ENCODE peak calls at places on chromosome 13, in five cellular contexts. G is left ventricle myocardium inferior, Q is suprapubic skin, W is body of pancreas, U is psoas muscle. L is an unnamed sample.

GRCh38 chr13:23778007-23778687 is 111.1 kb downstream of the MIPEP start:
- DNase-seq in G (no peak), W (no peak), Q (no peak), U (no peak), L (no peak)

GRCh38 chr13:80840313-80840976 is 499.5 kb upstream of the SPRY2 start:
- DNase-seq in W (no peak), G (no peak), U (no peak), Q (no peak), L (no peak)

GRCh38 chr13:28837111-28837510 is 17.0 kb downstream of the MTUS2 start:
- DNase-seq in G (no peak), U (no peak), W (no peak), Q (no peak), L (no peak)

GRCh38 chr13:40190656-40191100 is 475.8 kb downstream of the FOXO1 start:
- DNase-seq in W (peak), Q (no peak), G (no peak), U (no peak), L (peak)

GRCh38 chr13:23375007-23375971 is 58.2 kb downstream of the SACS start:
- DNase-seq in G (peak), U (peak), W (peak), Q (peak), L (peak)

GRCh38 chr13:107817652-107818287 is 397.6 kb downstream of the LIG4 start:
- DNase-seq in W (no peak), G (no peak), Q (no peak), U (no peak), L (no peak)

GRCh38 chr13:97574926-97575325 is 141.0 kb downstream of the RAP2A start:
- DNase-seq in G (peak), W (peak), U (no peak), Q (no peak), L (peak)

GRCh38 chr13:65417953-65418352 is 1812.2 kb downstream of the PCDH9 start:
- DNase-seq in W (no peak), G (no peak), Q (no peak), U (no peak), L (no peak)

GRCh38 chr13:112744306-112745021 is 54.6 kb downstream of the ATP11A start:
- DNase-seq in G (no peak), Q (no peak), U (no peak), W (no peak), L (no peak)

GRCh38 chr13:87331178-87331577 is 340.0 kb upstream of the SLITRK5 start:
- DNase-seq in G (no peak), W (no peak), U (no peak), Q (no peak), L (peak)

GRCh38 chr13:51970251-51970793 is 40.9 kb downstream of the ATP7B start:
- DNase-seq in Q (no peak), G (no peak), W (no peak), U (no peak), L (no peak)

GRCh38 chr13:110360598-110360997 is 53.5 kb downstream of the COL4A2 start:
- DNase-seq in G (no peak), Q (no peak), W (no peak), U (no peak), L (no peak)

GRCh38 chr13:47085346-47085745 is 188.5 kb upstream of the HTR2A start:
- DNase-seq in Q (no peak), U (no peak), W (no peak), G (no peak), L (no peak)

GRCh38 chr13:51768378-51768921 is 35.5 kb downstream of the DHRS12 start:
- DNase-seq in U (no peak), Q (no peak), G (no peak), W (no peak), L (no peak)

GRCh38 chr13:32086366-32086765 is 54.8 kb downstream of the FRY start:
- DNase-seq in G (no peak), U (no peak), Q (no peak), W (no peak), L (no peak)

GRCh38 chr13:36992362-36992761 is 6.8 kb downstream of the ALG5 start:
- DNase-seq in Q (no peak), W (no peak), U (no peak), G (no peak), L (no peak)

GRCh38 chr13:77207943-77208342 is 119.0 kb downstream of the MYCBP2 start:
- DNase-seq in Q (no peak), W (no peak), G (no peak), U (no peak), L (no peak)

GRCh38 chr13:89977203-89977602 is 1370.3 kb upstream of the MIR17HG start:
- DNase-seq in W (no peak), G (no peak), Q (no peak), U (no peak), L (no peak)

GRCh38 chr13:89988206-89988605 is 1359.3 kb upstream of the MIR17HG start:
- DNase-seq in G (no peak), Q (no peak), U (no peak), W (no peak), L (no peak)

GRCh38 chr13:89982406-89983085 is 1364.9 kb upstream of the MIR17HG start:
- DNase-seq in G (no peak), U (no peak), W (no peak), Q (no peak), L (no peak)
- H3K4me3 ChIP-seq in G (no peak), U (no peak), W (no peak), Q (no peak), L (no peak)

GRCh38 chr13:71237332-71237731 is 629.7 kb downstream of the DACH1 start:
- DNase-seq in G (no peak), W (no peak), U (no peak), Q (no peak), L (no peak)

GRCh38 chr13:71244181-71244580 is 622.8 kb downstream of the DACH1 start:
- DNase-seq in W (no peak), U (no peak), G (no peak), Q (no peak), L (no peak)

GRCh38 chr13:71242191-71242590 is 624.8 kb downstream of the DACH1 start:
- DNase-seq in Q (no peak), G (peak), W (no peak), U (no peak), L (no peak)

DNA sequence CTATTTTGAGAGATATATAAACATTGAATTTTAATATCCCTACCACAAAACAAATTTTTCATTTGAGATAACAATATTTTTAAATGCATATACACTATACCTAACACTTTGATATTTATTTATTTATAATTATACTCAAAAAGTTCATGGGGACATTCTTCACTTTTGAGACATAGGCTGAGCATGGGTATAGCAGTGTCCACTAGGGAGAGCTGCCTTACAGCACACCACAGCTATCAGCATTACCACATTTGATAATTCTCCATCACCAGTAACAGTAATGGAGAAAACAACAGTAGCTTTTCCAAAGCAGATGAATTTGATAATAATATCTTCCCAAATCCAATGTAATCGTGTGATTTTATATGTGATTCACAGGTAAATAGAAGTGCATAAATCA is 626.1 kb downstream of the DACH1 start:
- DNase-seq in U (no peak), G (no peak), W (no peak), Q (no peak), L (no peak)
- TF ChIP-seq CTCF in U (peak), G (peak), W (peak), Q (no peak), L (peak)

DNA sequence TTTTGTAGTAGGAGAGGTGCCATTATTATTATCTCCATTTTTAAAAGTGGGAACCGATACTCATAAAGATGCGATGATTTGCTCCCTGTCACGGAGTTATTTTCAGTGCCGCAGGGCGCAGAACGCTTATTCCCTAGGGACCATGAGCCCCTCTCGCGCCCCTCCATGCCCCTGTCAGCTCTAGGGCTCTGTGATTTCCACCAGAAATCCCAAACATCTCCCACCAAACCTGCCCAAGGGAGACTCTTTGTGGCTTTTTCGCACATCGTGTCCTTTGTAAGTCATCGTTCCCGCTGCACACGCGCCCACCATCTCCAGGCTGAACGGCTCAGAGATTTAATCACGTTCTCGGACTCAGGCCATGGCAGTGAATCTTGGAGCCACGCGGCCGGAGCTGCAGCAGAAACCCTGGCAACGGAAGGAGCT is 105.1 kb downstream of the DNAJC15 start:
- DNase-seq in Q (no peak), W (peak), G (no peak), U (peak), L (no peak)
- H3K4me3 ChIP-seq in Q (no peak), W (no peak), G (peak), U (peak), L (no peak)

DNA sequence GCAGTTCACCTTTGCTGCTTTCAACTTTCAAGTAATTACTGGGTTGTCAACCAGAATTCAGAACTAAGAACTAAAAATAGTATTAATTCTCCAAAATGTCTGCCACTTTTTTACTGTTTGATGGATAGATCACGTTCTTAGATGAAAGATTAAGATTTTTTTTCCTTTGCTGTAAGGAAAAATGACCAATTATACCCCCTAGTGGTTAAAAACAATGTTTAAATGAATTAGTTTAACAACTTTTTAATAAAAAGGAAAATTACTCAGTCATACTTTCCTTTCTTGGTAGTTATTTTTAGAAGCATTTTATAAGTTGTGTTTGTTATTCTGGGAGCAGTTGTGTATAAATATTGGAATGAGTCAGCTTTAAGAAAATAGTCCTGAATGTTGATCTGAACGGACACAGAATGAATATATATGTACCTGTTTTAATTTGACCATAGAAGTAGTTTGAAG is 4.6 kb downstream of the TM9SF2 start:
- DNase-seq in Q (no peak), G (no peak), W (no peak), U (no peak), L (no peak)
- TF ChIP-seq CTCF in Q (no peak), G (peak), W (peak), U (peak), L (peak)

GRCh38 chr13:114063545-114064515 is 68.6 kb downstream of the RASA3 start:
- DNase-seq in W (peak), U (peak), G (peak), Q (peak), L (no peak)
- H3K4me3 ChIP-seq in W (no peak), U (peak), G (peak), Q (peak), L (no peak)

GRCh38 chr13:68232351-68233130 is 1002.4 kb upstream of the PCDH9 start:
- DNase-seq in U (no peak), Q (no peak), W (no peak), G (no peak), L (no peak)

DNA sequence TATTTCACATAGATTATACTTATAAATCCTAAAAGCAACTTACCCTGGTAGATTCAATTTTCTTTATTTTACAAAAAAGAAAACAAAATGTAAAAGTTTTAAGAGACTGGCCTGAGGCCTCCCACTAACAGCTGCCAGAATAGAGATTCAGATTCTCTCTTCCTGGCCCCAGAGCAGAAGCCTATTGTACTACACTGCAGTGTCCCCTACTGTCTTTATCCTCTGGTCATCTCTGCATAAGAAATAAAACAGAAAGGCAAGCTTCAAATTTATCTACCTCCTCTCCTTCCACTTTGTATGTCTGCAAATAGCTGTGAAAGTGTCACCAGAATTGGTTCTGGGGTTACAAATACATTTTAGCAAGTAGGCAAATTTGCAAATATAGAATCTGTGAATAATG is 1004.1 kb upstream of the PCDH9 start:
- DNase-seq in Q (no peak), W (no peak), U (no peak), G (no peak), L (no peak)
- TF ChIP-seq CTCF in Q (no peak), W (no peak), U (no peak), G (no peak), L (peak)

DNA sequence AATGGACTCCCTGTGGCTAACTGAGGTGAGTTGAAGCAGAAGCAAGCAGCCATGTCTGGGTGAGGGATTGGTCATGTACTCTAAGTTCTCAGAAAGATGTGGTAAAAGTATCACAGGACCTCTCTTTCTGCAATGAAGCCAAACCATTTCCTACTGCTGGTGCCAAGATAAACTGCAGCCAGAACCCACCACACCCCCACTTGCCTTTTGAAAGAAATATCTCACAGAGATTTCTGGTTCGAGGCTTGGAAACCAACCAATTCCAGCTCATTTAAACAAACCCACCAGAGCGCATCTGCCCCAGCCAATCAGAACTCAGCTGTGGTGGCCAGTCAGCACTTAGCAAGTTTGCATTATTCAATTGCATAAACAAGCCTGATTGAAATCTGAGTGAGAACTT is 204.5 kb upstream of the ATXN8OS start:
- DNase-seq in W (no peak), G (no peak), U (no peak), Q (no peak), L (no peak)
- H3K4me3 ChIP-seq in W (no peak), G (no peak), U (no peak), Q (no peak), L (no peak)

GRCh38 chr13:75635621-75636338 is at the start of gene LMO7:
- DNase-seq in U (peak), G (peak), W (peak), Q (peak), L (peak)
- TF ChIP-seq CTCF in U (no peak), G (peak), W (peak), Q (no peak), L (no peak)

GRCh38 chr13:19959831-19960672 is 1.5 kb downstream of the ZMYM2 start:
- DNase-seq in Q (peak), G (peak), U (peak), W (peak), L (peak)

GRCh38 chr13:19961924-19962323 is 3.4 kb downstream of the ZMYM2 start:
- DNase-seq in Q (no peak), W (no peak), G (no peak), U (no peak), L (no peak)

GRCh38 chr13:19962894-19963293 is 4.4 kb downstream of the ZMYM2 start:
- DNase-seq in G (no peak), U (no peak), Q (no peak), W (no peak), L (no peak)

GRCh38 chr13:19960673-19961015 is 2.1 kb downstream of the ZMYM2 start:
- DNase-seq in U (no peak), Q (no peak), W (no peak), G (no peak), L (no peak)

GRCh38 chr13:19961484-19961883 is 3.0 kb downstream of the ZMYM2 start:
- DNase-seq in Q (no peak), W (no peak), U (no peak), G (no peak), L (no peak)
- H3K4me3 ChIP-seq in Q (no peak), W (no peak), U (peak), G (peak), L (no peak)